ENCODE peak calls at places on chromosomes 2 and 18, in nine cellular contexts. R, U, L, Q, H, A, V, T and B are unnamed samples.

GRCh38 chr18:31679133-31679731 is 5.1 kb downstream of the B4GALT6 start:
- DNase-seq in R (no peak), U (peak), L (no peak), Q (peak), H (no peak), A (no peak), V (no peak), T (peak), B (no peak)

GRCh38 chr18:48453330-48454063 is 44.3 kb upstream of the ZBTB7C start:
- DNase-seq in R (no peak), U (no peak), L (no peak), Q (no peak), H (no peak), A (no peak), V (no peak), T (no peak), B (no peak)

GRCh38 chr2:71148506-71149063 is 18.2 kb downstream of the MPHOSPH10 start:
- DNase-seq in R (no peak), U (no peak), L (no peak), Q (no peak), H (no peak), A (no peak), V (no peak), T (no peak), B (no peak)

GRCh38 chr2:230661072-230661957 is 51.3 kb upstream of the CAB39 start:
- DNase-seq in R (no peak), U (no peak), L (no peak), Q (no peak), H (no peak), A (no peak), V (no peak), T (no peak), B (no peak)

GRCh38 chr2:142983174-142983573 is 105.7 kb downstream of the KYNU start:
- DNase-seq in R (no peak), U (no peak), L (no peak), Q (no peak), H (no peak), A (no peak), V (no peak), T (no peak), B (no peak)

GRCh38 chr2:230913812-230914211 is 11.2 kb downstream of the GPR55 start:
- DNase-seq in R (no peak), U (no peak), L (no peak), Q (no peak), H (no peak), A (no peak), V (no peak), T (no peak), B (no peak)

GRCh38 chr2:100416397-100416938 is 1.0 kb downstream of the CHST10 start:
- DNase-seq in R (no peak), U (peak), L (peak), Q (no peak), H (no peak), A (no peak), V (no peak), T (peak), B (no peak)

GRCh38 chr18:55321268-55322175 is 266.5 kb downstream of the TCF4 start:
- DNase-seq in R (peak), U (peak), L (peak), Q (peak), H (peak), A (peak), V (peak), T (peak), B (peak)

GRCh38 chr2:202023198-202023903 is 10.3 kb upstream of the FZD7 start:
- DNase-seq in R (no peak), U (no peak), L (peak), Q (no peak), H (no peak), A (peak), V (no peak), T (no peak), B (no peak)

GRCh38 chr2:125169022-125169763 is 1144.1 kb downstream of the CNTNAP5 start:
- DNase-seq in R (no peak), U (no peak), L (no peak), Q (no peak), H (no peak), A (no peak), V (no peak), T (no peak), B (no peak)

GRCh38 chr2:217444932-217445331 is 557.9 kb downstream of the TNS1 start:
- DNase-seq in R (no peak), U (no peak), L (no peak), Q (no peak), H (no peak), A (no peak), V (no peak), T (no peak), B (no peak)

GRCh38 chr2:74566423-74567085 is 12.0 kb downstream of the DOK1 start:
- DNase-seq in R (no peak), U (peak), L (no peak), Q (peak), H (no peak), A (no peak), V (no peak), T (peak), B (no peak)

GRCh38 chr2:224379986-224380385 is 21.9 kb downstream of the FAM124B start:
- DNase-seq in R (no peak), U (no peak), L (no peak), Q (no peak), H (no peak), A (no peak), V (peak), T (no peak), B (no peak)

GRCh38 chr2:218482651-218483050 is 63.7 kb downstream of the VIL1 start:
- DNase-seq in R (no peak), U (peak), L (no peak), Q (no peak), H (no peak), A (no peak), V (no peak), T (no peak), B (no peak)

GRCh38 chr2:194723446-194723845 is 933.6 kb upstream of the SLC39A10 start:
- DNase-seq in R (no peak), U (no peak), L (no peak), Q (no peak), H (no peak), A (no peak), V (no peak), T (no peak), B (no peak)

GRCh38 chr2:102141915-102142828 is at the start of gene IL1R1:
- DNase-seq in R (no peak), U (peak), L (no peak), Q (no peak), H (peak), A (no peak), V (peak), T (no peak), B (no peak)

GRCh38 chr2:239305222-239305575 is 95.6 kb downstream of the HDAC4 start:
- DNase-seq in R (no peak), U (no peak), L (no peak), Q (no peak), H (no peak), A (no peak), V (peak), T (no peak), B (no peak)

GRCh38 chr18:61889541-61889940 is 3.3 kb downstream of the RNF152 start:
- DNase-seq in R (no peak), U (no peak), L (no peak), Q (no peak), H (no peak), A (no peak), V (no peak), T (no peak), B (no peak)

GRCh38 chr2:18856766-18857165 is 267.4 kb upstream of the NT5C1B start:
- DNase-seq in R (no peak), U (no peak), L (no peak), Q (no peak), H (no peak), A (no peak), V (no peak), T (no peak), B (no peak)

GRCh38 chr18:31685097-31686082 is 1.0 kb upstream of the B4GALT6 start:
- DNase-seq in R (peak), U (peak), L (peak), Q (peak), H (peak), A (peak), V (peak), T (peak), B (peak)

GRCh38 chr2:124261456-124261855 is 236.4 kb downstream of the CNTNAP5 start:
- DNase-seq in R (no peak), U (no peak), L (no peak), Q (no peak), H (no peak), A (no peak), V (no peak), T (no peak), B (no peak)

GRCh38 chr18:12990128-12990485 is 1.1 kb upstream of the CEP192 start:
- DNase-seq in R (no peak), U (no peak), L (no peak), Q (no peak), H (no peak), A (no peak), V (no peak), T (no peak), B (no peak)

GRCh38 chr18:76436342-76436741 is 58.7 kb downstream of the ZNF516 start:
- DNase-seq in R (no peak), U (no peak), L (no peak), Q (no peak), H (no peak), A (no peak), V (no peak), T (no peak), B (no peak)

GRCh38 chr2:205060269-205060668 is 515.0 kb downstream of the PARD3B start:
- DNase-seq in R (no peak), U (peak), L (peak), Q (peak), H (no peak), A (no peak), V (no peak), T (peak), B (no peak)

GRCh38 chr2:58606799-58607198 is 365.7 kb upstream of the FANCL start:
- DNase-seq in R (no peak), U (no peak), L (no peak), Q (no peak), H (no peak), A (no peak), V (no peak), T (no peak), B (no peak)

GRCh38 chr2:23620841-23621341 is 235.9 kb downstream of the KLHL29 start:
- DNase-seq in R (peak), U (peak), L (no peak), Q (no peak), H (peak), A (no peak), V (no peak), T (no peak), B (no peak)